ENCODE peak calls at places on chromosomes 12 and 14, in four cellular contexts. U, V, P and F are unnamed samples.

GRCh38 chr14:34623506-34623905 is 6.4 kb downstream of the SNX6 start:
- DNase-seq in U (no peak), V (no peak), P (no peak), F (no peak)

GRCh38 chr12:81992461-81992860 is 233.3 kb upstream of the PPFIA2 start:
- DNase-seq in U (no peak), V (peak), P (peak), F (no peak)

GRCh38 chr14:27387458-27387857 is 789.6 kb upstream of the NOVA1 start:
- DNase-seq in U (no peak), V (no peak), P (no peak), F (no peak)

GRCh38 chr14:54746019-54746418 is 156.6 kb downstream of the GCH1 start:
- DNase-seq in U (no peak), V (no peak), P (no peak), F (no peak)

GRCh38 chr12:94171595-94171930 is 23.2 kb downstream of the PLXNC1 start:
- DNase-seq in U (no peak), V (no peak), P (no peak), F (no peak)

GRCh38 chr14:56357478-56357877 is 222.1 kb upstream of the TMEM260 start:
- DNase-seq in U (no peak), V (no peak), P (no peak), F (no peak)

GRCh38 chr12:78584695-78585094 is 279.9 kb upstream of the SYT1 start:
- DNase-seq in U (no peak), V (peak), P (no peak), F (no peak)

GRCh38 chr12:95836630-95837239 is 22.0 kb upstream of the SNRPF start:
- DNase-seq in U (no peak), V (no peak), P (no peak), F (no peak)

GRCh38 chr12:93361159-93361919 is 16.4 kb upstream of the NUDT4 start:
- DNase-seq in U (no peak), V (no peak), P (no peak), F (no peak)

GRCh38 chr12:127363392-127363791 is 903.6 kb upstream of the TMEM132C start:
- DNase-seq in U (no peak), V (no peak), P (no peak), F (no peak)
- TF ChIP-seq CTCF in U (no peak), V (no peak), P (no peak), F (no peak)

GRCh38 chr12:64801381-64801780 is 23.1 kb upstream of the TBC1D30 start:
- DNase-seq in U (no peak), V (no peak), P (no peak), F (no peak)
- TF ChIP-seq CTCF in U (no peak), V (no peak), P (no peak), F (no peak)

GRCh38 chr14:90368946-90369721 is 27.7 kb upstream of the CALM1 start:
- DNase-seq in U (no peak), V (no peak), P (peak), F (no peak)
- TF ChIP-seq CTCF in U (no peak), V (no peak), P (peak), F (peak)

DNA sequence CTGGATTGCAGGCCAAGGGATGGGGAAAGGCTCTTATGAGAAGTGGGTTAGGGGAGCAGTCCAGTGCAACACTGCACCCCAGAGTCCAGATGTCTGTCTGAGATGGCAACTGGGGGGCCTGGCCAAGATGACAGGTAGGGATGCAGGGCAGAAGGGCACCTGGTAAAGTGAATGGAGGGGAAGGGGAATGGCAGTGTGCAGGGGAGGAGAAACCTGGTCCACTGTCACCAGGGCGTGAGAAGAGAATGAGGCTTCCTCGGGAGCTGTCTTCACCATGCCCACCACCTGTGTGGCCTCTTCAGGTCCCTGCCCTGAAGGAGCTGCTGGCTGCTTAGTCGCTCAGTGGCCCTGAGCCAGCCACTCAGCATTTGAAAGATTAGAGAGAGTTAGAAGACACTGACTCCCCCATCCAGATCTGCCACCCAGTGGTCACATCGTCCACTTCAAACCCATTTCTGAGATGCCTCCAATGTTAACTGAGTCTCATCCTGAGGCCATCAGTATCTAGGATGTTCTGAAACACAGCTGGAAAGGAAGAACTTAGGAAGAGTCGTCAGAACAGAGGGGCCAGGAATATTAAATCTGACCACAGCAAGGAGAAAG is 57.3 kb downstream of the PLEKHG3 start:
- DNase-seq in U (peak), V (no peak), P (no peak), F (no peak)
- TF ChIP-seq CTCF in U (no peak), V (no peak), P (peak), F (no peak)

GRCh38 chr14:29926228-29926627 is 1.4 kb downstream of the PRKD1 start:
- DNase-seq in U (no peak), V (no peak), P (no peak), F (no peak)

GRCh38 chr14:29925736-29926135 is 1.9 kb downstream of the PRKD1 start:
- DNase-seq in U (no peak), V (no peak), P (no peak), F (no peak)

GRCh38 chr14:29928342-29928640 is 644 bp upstream of the PRKD1 start:
- DNase-seq in U (no peak), V (no peak), P (no peak), F (no peak)

GRCh38 chr14:29926701-29927595 is 699 bp downstream of the PRKD1 start:
- DNase-seq in U (peak), V (peak), P (peak), F (peak)

GRCh38 chr14:29927596-29928341 is at the start of gene PRKD1:
- DNase-seq in U (peak), V (peak), P (peak), F (peak)
- TF ChIP-seq CTCF in U (no peak), V (no peak), P (no peak), F (peak)

GRCh38 chr12:32343496-32343895 is 55.9 kb upstream of the FGD4 start:
- DNase-seq in U (no peak), V (no peak), P (no peak), F (no peak)

DNA sequence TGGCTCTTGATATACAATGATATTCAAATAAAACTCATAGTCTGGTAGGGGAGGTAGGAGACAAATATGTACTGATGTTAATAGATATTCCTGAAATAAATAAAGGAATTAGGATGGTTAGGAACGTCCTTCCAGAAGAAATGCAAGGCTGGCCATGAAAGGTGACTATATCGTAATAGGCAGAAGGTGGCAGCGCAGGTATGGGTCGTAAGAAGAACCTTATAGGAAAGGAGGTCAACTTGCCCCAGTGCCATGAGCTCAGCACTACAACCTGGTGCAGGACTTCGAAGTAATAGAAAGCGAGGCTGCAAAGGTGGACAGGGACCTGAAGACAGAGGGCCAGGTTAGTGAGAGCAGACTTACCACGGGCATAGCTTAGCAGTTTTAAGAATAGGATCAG is 55.3 kb upstream of the FGD4 start:
- DNase-seq in U (no peak), V (no peak), P (no peak), F (no peak)
- TF ChIP-seq CTCF in U (no peak), V (no peak), P (peak), F (no peak)

DNA sequence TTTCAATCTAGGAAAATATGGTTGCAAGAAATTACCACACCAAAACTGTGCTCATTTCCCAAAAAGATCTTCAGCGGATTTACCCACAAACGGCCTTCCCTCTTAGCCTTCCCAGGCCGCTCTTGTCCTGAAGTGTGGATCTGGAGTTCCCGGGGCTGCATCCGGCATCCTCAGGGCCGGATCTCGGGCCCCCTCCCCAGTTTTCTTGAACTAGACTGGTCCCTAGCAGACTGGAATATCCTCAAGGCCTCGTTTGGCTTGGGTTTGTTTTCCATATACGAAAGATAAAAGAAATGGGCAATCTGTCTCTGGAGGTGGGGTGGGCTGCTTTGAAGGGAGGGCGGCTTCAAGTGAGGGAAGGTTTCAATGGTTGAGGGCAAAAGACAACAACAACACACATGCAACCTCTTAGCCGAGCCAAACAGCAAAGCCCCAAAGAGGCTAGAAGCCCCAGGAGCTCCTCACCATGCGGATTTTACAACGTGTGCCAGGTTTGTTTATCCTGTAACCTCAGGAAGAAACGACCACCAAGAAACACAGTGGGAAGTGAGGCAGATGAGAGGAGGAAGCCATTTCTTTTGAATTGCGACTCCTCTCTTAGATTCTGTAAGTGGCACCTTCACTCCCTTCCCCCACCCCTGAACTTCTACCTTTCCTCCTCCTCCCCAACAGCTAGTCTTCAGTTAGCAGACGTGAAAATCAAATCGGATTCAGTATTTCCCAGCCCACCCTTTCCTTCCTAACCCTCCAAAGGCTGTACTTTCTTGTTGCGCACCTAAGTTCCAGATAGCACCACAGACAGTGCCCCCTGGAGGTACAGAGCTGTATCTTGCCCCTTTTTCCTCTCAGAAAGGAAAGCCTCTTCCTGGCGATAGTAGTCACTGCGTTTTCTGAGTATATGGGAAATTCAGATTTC is 2.6 kb downstream of the MYF6 start:
- DNase-seq in U (no peak), V (no peak), P (no peak), F (no peak)
- TF ChIP-seq CTCF in U (no peak), V (peak), P (peak), F (no peak)

GRCh38 chr12:6058481-6059161 is 65.8 kb downstream of the VWF start:
- DNase-seq in U (no peak), V (no peak), P (peak), F (no peak)

GRCh38 chr12:6059221-6059620 is 65.2 kb downstream of the VWF start:
- DNase-seq in U (no peak), V (no peak), P (no peak), F (no peak)

GRCh38 chr12:6057693-6058092 is 66.8 kb downstream of the VWF start:
- DNase-seq in U (peak), V (peak), P (no peak), F (no peak)

GRCh38 chr12:6053541-6053940 is 70.9 kb downstream of the VWF start:
- DNase-seq in U (peak), V (no peak), P (no peak), F (no peak)

DNA sequence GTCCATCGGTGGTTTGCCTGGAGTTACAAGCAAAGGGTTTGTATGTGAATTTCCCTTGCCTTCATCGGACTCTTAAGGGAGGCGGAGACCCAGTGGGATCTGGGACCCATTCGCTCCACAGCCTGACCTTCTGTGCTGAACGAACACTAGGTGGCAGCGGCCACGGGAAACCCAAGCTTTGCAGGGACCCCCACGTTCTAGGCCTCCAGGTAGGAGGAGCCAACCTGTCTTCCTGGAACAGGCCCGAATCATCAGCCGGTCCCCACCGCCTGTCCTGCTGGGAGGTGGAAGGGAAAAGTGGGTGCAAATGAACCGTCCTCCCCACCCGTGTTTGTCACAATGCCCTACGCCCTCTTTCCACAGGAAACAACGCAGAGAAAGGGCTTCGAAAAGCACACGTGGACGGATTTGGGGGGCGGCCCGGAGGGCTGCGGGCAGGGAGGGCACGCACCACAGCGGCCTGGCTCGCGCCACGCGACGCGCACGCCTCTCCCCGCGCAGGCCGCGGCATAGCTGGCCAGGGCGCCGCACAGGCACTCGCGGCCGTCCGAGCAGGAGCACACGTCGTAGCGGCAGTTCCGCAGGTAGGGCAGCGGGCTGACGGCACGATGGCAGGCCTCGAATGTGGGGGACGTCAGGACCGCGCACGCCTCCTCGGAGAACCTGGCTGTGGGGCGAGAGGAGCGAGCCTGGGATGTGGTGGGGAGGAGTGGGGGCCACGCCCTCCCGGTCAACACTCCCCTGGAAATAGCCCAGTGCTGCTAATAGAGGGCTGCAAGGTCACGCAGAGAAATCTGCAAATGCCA is 67.9 kb downstream of the VWF start:
- DNase-seq in U (no peak), V (peak), P (no peak), F (no peak)
- TF ChIP-seq CTCF in U (no peak), V (no peak), P (peak), F (peak)